ENCODE peak calls at places on chromosomes 1 and 21, in nine cellular contexts. V is stimulated activated CD4-positive, alpha-beta T cell treated with anti-CD3 and anti-CD28 coated beads, Interleukin-4, amount 100 ng/mL, for 1 hour; R is fibroblast of lung; S is NCI-H774; M is RKO; L is ecto neural progenitor cell; Y is dermis blood vessel endothelial cell; N is dorsolateral prefrontal cortex; Z is amniotic epithelial cell. A is an unnamed sample.

GRCh38 chr1:15146142-15146541 is 7.4 kb upstream of the TMEM51 start:
- DNase-seq in Z (no peak), M (no peak), R (no peak), S (no peak), N (no peak), Y (no peak), L (no peak), V (no peak), A (no peak)

GRCh38 chr1:184567648-184568047 is 180.8 kb downstream of the C1orf21 start:
- DNase-seq in N (no peak), M (no peak), Y (no peak), S (no peak), L (no peak), V (no peak), R (peak), Z (peak), A (no peak)

GRCh38 chr1:24929091-24929875 is 793 bp downstream of the RUNX3 start:
- DNase-seq in Z (no peak), L (peak), V (peak), M (no peak), S (peak), R (no peak), N (no peak), Y (peak), A (peak)

GRCh38 chr1:189673223-189673622 is 804.4 kb downstream of the BRINP3 start:
- DNase-seq in Z (no peak), N (no peak), Y (no peak), S (no peak), V (no peak), M (peak), R (no peak), L (no peak), A (no peak)

GRCh38 chr1:200029035-200029623 is 1.6 kb downstream of the NR5A2 start:
- DNase-seq in S (peak), Z (no peak), N (no peak), V (no peak), L (peak), M (peak), R (peak), Y (peak), A (no peak)

GRCh38 chr1:1204998-1205768 is 1.2 kb downstream of the TNFRSF18 start:
- DNase-seq in S (no peak), L (no peak), M (no peak), R (no peak), Z (no peak), V (no peak), Y (no peak), N (no peak), A (no peak)

GRCh38 chr21:43289442-43289841 is 120.6 kb downstream of the CRYAA start:
- DNase-seq in L (no peak), S (no peak), Z (no peak), V (no peak), Y (no peak), M (no peak), N (no peak), R (no peak), A (no peak)

GRCh38 chr1:155499953-155500621 is 62.5 kb downstream of the ASH1L start:
- DNase-seq in L (no peak), N (no peak), S (peak), Y (peak), M (no peak), Z (peak), V (no peak), R (peak), A (no peak)

GRCh38 chr1:162397039-162397448 is 14.9 kb downstream of the SH2D1B start:
- DNase-seq in Y (no peak), L (no peak), S (no peak), M (peak), N (no peak), R (no peak), Z (peak), V (no peak), A (no peak)

GRCh38 chr21:33374874-33375644 is 28.2 kb upstream of the IFNGR2 start:
- DNase-seq in L (no peak), V (no peak), Z (no peak), Y (no peak), S (no peak), M (no peak), R (no peak), N (no peak), A (no peak)

GRCh38 chr1:247487057-247487456 is 29.2 kb upstream of the OR2B11 start:
- DNase-seq in Y (peak), R (no peak), S (peak), N (no peak), V (no peak), Z (peak), M (peak), L (no peak), A (peak)

GRCh38 chr21:41536076-41536826 is 28.3 kb upstream of the TMPRSS2 start:
- DNase-seq in V (no peak), L (no peak), N (no peak), Z (no peak), M (no peak), S (no peak), Y (no peak), R (no peak), A (no peak)

GRCh38 chr1:90729484-90730246 is 12.6 kb upstream of the BARHL2 start:
- DNase-seq in V (no peak), S (no peak), N (no peak), L (peak), Y (no peak), M (no peak), Z (no peak), R (no peak), A (no peak)

GRCh38 chr1:193794239-193794638 is 607.8 kb upstream of the B3GALT2 start:
- DNase-seq in N (no peak), M (no peak), R (peak), V (no peak), Y (no peak), Z (peak), L (no peak), S (no peak), A (no peak)

GRCh38 chr1:153345187-153346066 is 3.2 kb downstream of the PGLYRP4 start:
- DNase-seq in Z (no peak), Y (no peak), S (no peak), L (peak), M (no peak), R (no peak), N (no peak), V (no peak), A (no peak)

GRCh38 chr21:31310750-31311149 is 33.3 kb downstream of the TIAM1 start:
- DNase-seq in R (peak), M (no peak), L (no peak), Z (no peak), S (peak), Y (no peak), V (no peak), N (no peak), A (no peak)

GRCh38 chr1:165543651-165544452 is at the start of gene LRRC52:
- DNase-seq in Y (no peak), N (peak), M (no peak), V (no peak), L (no peak), Z (no peak), R (no peak), S (peak), A (no peak)

GRCh38 chr21:23475518-23476189 is 2131.6 kb downstream of the MRPL39 start:
- DNase-seq in Z (no peak), V (no peak), S (no peak), L (no peak), Y (no peak), N (no peak), M (no peak), R (no peak), A (no peak)

GRCh38 chr1:224245188-224245587 is 62.1 kb downstream of the DEGS1 start:
- DNase-seq in L (no peak), Y (peak), M (no peak), R (peak), V (no peak), N (no peak), S (no peak), Z (peak), A (no peak)

GRCh38 chr1:160104520-160104885 is 6.1 kb upstream of the IGSF8 start:
- DNase-seq in Y (no peak), N (no peak), M (no peak), S (no peak), R (no peak), Z (no peak), V (no peak), L (no peak), A (no peak)

GRCh38 chr1:9252999-9253398 is 18.4 kb downstream of the H6PD start:
- DNase-seq in L (peak), Z (no peak), S (no peak), M (no peak), R (no peak), Y (no peak), V (no peak), N (no peak), A (no peak)

GRCh38 chr1:43227138-43227836 is 42.5 kb upstream of the TMEM125 start:
- DNase-seq in S (peak), R (peak), Y (peak), M (peak), Z (peak), V (peak), N (peak), L (peak), A (peak)

GRCh38 chr1:230194525-230194924 is 127.5 kb downstream of the GALNT2 start:
- DNase-seq in Z (no peak), L (no peak), M (no peak), N (no peak), S (no peak), Y (no peak), R (no peak), V (no peak), A (no peak)

GRCh38 chr1:65422241-65423203 is 2.1 kb downstream of the LEPR start:
- DNase-seq in Z (peak), R (peak), V (no peak), N (no peak), S (no peak), Y (peak), M (peak), L (no peak), A (no peak)

GRCh38 chr1:23422313-23422877 is 2.2 kb downstream of the TCEA3 start:
- DNase-seq in M (no peak), R (peak), S (no peak), L (no peak), V (peak), Z (peak), N (peak), Y (peak), A (peak)

GRCh38 chr1:19512545-19512944 is 27.2 kb upstream of the CAPZB start:
- DNase-seq in L (no peak), V (no peak), N (no peak), M (no peak), Z (peak), R (peak), S (no peak), Y (no peak), A (no peak)

A was measured in T-helper 9 cell.